ENCODE peak calls at places on chromosomes 12 and 14, in six cellular contexts. O, V, M, F, K and U are unnamed samples.

GRCh38 chr14:100738704-100739131 is 12.0 kb downstream of the DLK1 start:
- DNase-seq in O (no peak), V (no peak), M (no peak), F (no peak), K (no peak), U (peak; percentile 44)

GRCh38 chr14:71606064-71606463 is 326.2 kb upstream of the RGS6 start:
- DNase-seq in F (no peak), O (no peak), K (no peak), V (no peak), M (no peak), U (no peak)

GRCh38 chr12:42981379-42981778 is 391.8 kb upstream of the PRICKLE1 start:
- DNase-seq in V (no peak), F (no peak), M (no peak), K (no peak), O (no peak), U (no peak)

GRCh38 chr12:87967871-87968270 is 61.3 kb downstream of the C12orf50 start:
- DNase-seq in K (no peak), V (no peak), O (no peak), M (no peak), F (no peak), U (no peak)

GRCh38 chr12:59383426-59383822 is 212.4 kb upstream of the SLC16A7 start:
- DNase-seq in F (no peak), O (no peak), V (no peak), M (no peak), K (no peak), U (no peak)

GRCh38 chr12:47067176-47067575 is 12.2 kb upstream of the PCED1B start:
- DNase-seq in K (no peak), F (no peak), M (no peak), O (no peak), V (no peak), U (no peak)

GRCh38 chr12:12779529-12779928 is 5.9 kb upstream of the APOLD1 start:
- DNase-seq in O (no peak), K (no peak), M (no peak), F (no peak), V (no peak), U (no peak)

GRCh38 chr14:55301722-55302121 is 30.5 kb downstream of the FBXO34 start:
- DNase-seq in F (no peak), K (peak; percentile 59), O (no peak), V (no peak), M (no peak), U (no peak)

GRCh38 chr14:64324461-64325255 is 30.5 kb upstream of the ESR2 start:
- DNase-seq in M (no peak), K (no peak), V (no peak), F (no peak), O (no peak), U (no peak)

GRCh38 chr12:57127101-57127709 is 1.1 kb upstream of the LRP1 start:
- DNase-seq in K (peak; percentile 75), F (no peak), M (peak; percentile 74), O (peak; percentile 31), V (no peak), U (peak; percentile 68)

GRCh38 chr12:1457901-1458300 is 136.5 kb downstream of the FBXL14 start:
- DNase-seq in V (no peak), O (no peak), M (peak; percentile 63), K (no peak), F (no peak), U (no peak)

GRCh38 chr12:115920395-115921183 is 356.9 kb downstream of the MED13L start:
- DNase-seq in O (no peak), K (peak; percentile 31), V (no peak), M (no peak), F (no peak), U (no peak)

GRCh38 chr14:96103560-96104460 is 64.6 kb downstream of the C14orf132 start:
- DNase-seq in K (no peak), V (no peak), F (no peak), O (no peak), M (no peak), U (peak; percentile 6)

GRCh38 chr14:100304825-100305445 is 1.3 kb downstream of the SLC25A29 start:
- DNase-seq in F (no peak), O (no peak), K (peak; percentile 58), V (no peak), M (no peak), U (peak; percentile 89)

GRCh38 chr12:24212496-24212895 is 263.0 kb upstream of the SOX5 start:
- DNase-seq in O (no peak), F (no peak), K (no peak), V (no peak), M (no peak), U (no peak)

GRCh38 chr12:14135996-14136395 is 154.6 kb upstream of the GRIN2B start:
- DNase-seq in M (no peak), V (no peak), F (no peak), O (no peak), K (no peak), U (no peak)

GRCh38 chr14:55938249-55938791 is 179.9 kb upstream of the PELI2 start:
- DNase-seq in V (no peak), M (peak; percentile 36), K (no peak), O (no peak), F (no peak), U (no peak)